ENCODE peak calls at places on chromosomes 7 and 10, in seven cellular contexts. D is AG09309, N is fibroblast of lung, Y is GM06990, Q is gastrocnemius medialis, K is BJ, X is lung. L is an unnamed sample.

GRCh38 chr10:71741029-71741428 is 21.5 kb upstream of the C10orf105 start:
- DNase-seq in K (no peak), X (no peak), N (no peak), Q (no peak), D (no peak), Y (no peak), L (no peak)

GRCh38 chr10:118445535-118445934 is 103.4 kb upstream of the FAM204A start:
- DNase-seq in X (no peak), Y (no peak), D (no peak), Q (no peak), N (no peak), K (no peak), L (no peak)

GRCh38 chr7:434891-435486 is 84.7 kb downstream of the PDGFA start:
- DNase-seq in K (no peak), D (no peak), Y (no peak), X (no peak), N (no peak), Q (no peak), L (no peak)

GRCh38 chr10:1452777-1453176 is 284.5 kb downstream of the ADARB2 start:
- DNase-seq in Q (no peak), K (no peak), D (no peak), Y (no peak), X (no peak), N (no peak), L (no peak)

GRCh38 chr7:26147030-26147429 is 5.0 kb upstream of the NFE2L3 start:
- DNase-seq in N (no peak), Q (no peak), D (peak; percentile 14), Y (no peak), K (no peak), X (peak; percentile 71), L (no peak)

GRCh38 chr7:95544174-95544573 is 52.1 kb downstream of the PDK4 start:
- DNase-seq in K (no peak), Q (no peak), X (no peak), N (peak; percentile 11), Y (no peak), D (no peak), L (no peak)

GRCh38 chr7:96667026-96667425 is 42.6 kb downstream of the SEM1 start:
- DNase-seq in Y (no peak), Q (no peak), N (no peak), K (no peak), D (peak; percentile 41), X (no peak), L (no peak)

GRCh38 chr7:87312215-87312865 is 33.1 kb upstream of the CROT start:
- DNase-seq in N (peak; percentile 77), Q (no peak), K (peak; percentile 9), X (peak; percentile 57), Y (peak; percentile 7), D (peak; percentile 28), L (no peak)

GRCh38 chr7:157650801-157651200 is 314.0 kb downstream of the DNAJB6 start:
- DNase-seq in X (no peak), Y (no peak), D (no peak), Q (no peak), N (no peak), K (no peak), L (no peak)

GRCh38 chr10:109450702-109451101 is 472.6 kb downstream of the XPNPEP1 start:
- DNase-seq in Q (no peak), N (no peak), D (no peak), Y (no peak), K (no peak), X (no peak), L (no peak)

GRCh38 chr10:97849101-97849490 is 547 bp upstream of the GOLGA7B start:
- DNase-seq in X (peak; percentile 69), Y (no peak), Q (no peak), N (no peak), K (no peak), D (no peak), L (no peak)

GRCh38 chr7:156609010-156609877 is 31.3 kb upstream of the RNF32 start:
- DNase-seq in X (no peak), K (no peak), Y (no peak), N (no peak), D (no peak), Q (no peak), L (no peak)

GRCh38 chr10:19654576-19654975 is 161.7 kb upstream of the PLXDC2 start:
- DNase-seq in X (no peak), Q (no peak), Y (no peak), N (peak; percentile 58), K (peak; percentile 30), D (no peak), L (no peak)

GRCh38 chr10:100972115-100972903 is 3.0 kb downstream of the SEMA4G start:
- DNase-seq in N (no peak), Y (no peak), D (no peak), K (no peak), X (no peak), Q (no peak), L (no peak)

GRCh38 chr7:149468208-149468607 is 7.3 kb upstream of the ZNF777 start:
- DNase-seq in X (no peak), K (no peak), Q (no peak), N (no peak), Y (no peak), D (peak; percentile 24), L (no peak)

GRCh38 chr7:127865466-127865865 is 165.8 kb downstream of the LRRC4 start:
- DNase-seq in D (peak; percentile 42), X (no peak), Q (no peak), K (peak; percentile 62), N (peak; percentile 60), Y (no peak), L (no peak)

GRCh38 chr10:24027107-24027506 is 181.8 kb upstream of the KIAA1217 start:
- DNase-seq in K (no peak), D (no peak), Q (no peak), X (no peak), Y (no peak), N (no peak), L (no peak)

GRCh38 chr7:142785841-142786250 is 15.1 kb downstream of the PRSS2 start:
- DNase-seq in Y (no peak), Q (no peak), N (no peak), X (no peak), D (no peak), K (no peak), L (no peak)

GRCh38 chr10:114174462-114175190 is 623 bp upstream of the CCDC186 start:
- DNase-seq in Y (no peak), N (peak; percentile 69), D (no peak), K (no peak), X (peak; percentile 76), Q (peak; percentile 69), L (peak; percentile 22)

GRCh38 chr7:25805027-25805687 is 346.8 kb upstream of the NFE2L3 start:
- DNase-seq in K (no peak), Y (no peak), Q (no peak), N (no peak), X (no peak), D (no peak), L (no peak)

GRCh38 chr7:27193335-27194001 is 6.4 kb downstream of the HOXA13 start:
- DNase-seq in Q (no peak), D (no peak), K (no peak), X (no peak), Y (no peak), N (no peak), L (no peak)
- H3K4me3 ChIP-seq in Q (peak overlapping the region; percentile 59), D (peak overlapping the region; percentile 65), K (peak overlapping the region; percentile 55), X (no peak overlapping the region), Y (no peak overlapping the region), N (no peak overlapping the region), L (peak overlapping the region; percentile 53)

DNA sequence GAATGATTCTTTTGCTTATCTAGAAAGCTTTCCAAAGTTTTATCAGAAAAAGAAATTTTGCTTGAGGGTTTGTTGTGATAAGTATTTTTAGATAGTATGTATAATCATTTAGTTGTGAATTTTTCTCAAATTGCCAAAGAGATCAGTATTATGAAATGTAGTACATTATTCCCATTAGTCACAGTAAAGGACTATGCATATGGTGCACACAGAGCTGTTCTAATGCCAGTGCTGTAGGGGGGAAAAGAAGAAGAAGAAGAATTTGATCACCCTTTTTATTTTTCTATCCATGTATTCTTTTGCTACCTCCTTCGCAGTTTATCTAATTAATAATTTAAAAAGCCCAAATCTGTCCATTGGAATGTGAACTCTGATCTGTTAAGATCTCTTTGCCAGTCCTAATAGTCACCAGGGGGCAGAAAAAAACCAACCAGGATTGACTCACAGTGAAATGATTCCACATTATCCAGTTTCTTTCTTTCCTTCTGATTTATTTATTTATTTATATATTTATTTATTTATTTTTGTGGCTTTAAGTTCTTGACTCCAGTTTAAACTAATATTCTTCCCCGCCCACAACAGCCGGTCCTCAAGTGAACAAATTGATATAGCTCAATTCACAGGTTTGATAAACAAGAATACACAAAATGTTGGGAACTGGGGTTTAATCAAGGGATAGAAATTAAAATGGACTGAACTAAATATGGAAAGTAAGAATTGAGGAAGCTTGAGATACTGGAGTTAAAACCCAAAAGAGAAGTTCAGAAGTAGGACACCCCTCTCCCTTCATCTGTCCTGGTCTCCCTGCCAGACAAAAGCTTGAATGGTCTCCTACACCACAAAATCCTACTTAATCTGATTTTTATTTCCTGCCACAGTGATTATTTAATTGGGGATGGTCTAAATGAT is 4.9 kb downstream of the RBM20 start:
- DNase-seq in Q (no peak), X (no peak), N (no peak), D (no peak), K (no peak), Y (no peak), L (no peak)
- TF ChIP-seq CTCF in Q (no peak), X (no peak), N (no peak), D (peak; percentile 15), K (no peak), Y (no peak), L (no peak)

GRCh38 chr7:28070311-28071055 is 110.1 kb downstream of the JAZF1 start:
- DNase-seq in Q (no peak), D (no peak), K (no peak), N (peak; percentile 25), X (no peak), Y (no peak), L (no peak)

GRCh38 chr7:28068811-28069216 is 111.8 kb downstream of the JAZF1 start:
- DNase-seq in D (no peak), N (peak; percentile 40), K (no peak), Q (no peak), X (no peak), Y (no peak), L (no peak)

GRCh38 chr7:28069788-28070187 is 110.8 kb downstream of the JAZF1 start:
- DNase-seq in Q (no peak), K (no peak), D (no peak), Y (no peak), X (peak; percentile 61), N (peak; percentile 75), L (no peak)

GRCh38 chr7:28072876-28073514 is 107.6 kb downstream of the JAZF1 start:
- DNase-seq in Q (no peak), X (no peak), D (no peak), K (no peak), N (no peak), Y (no peak), L (no peak)

DNA sequence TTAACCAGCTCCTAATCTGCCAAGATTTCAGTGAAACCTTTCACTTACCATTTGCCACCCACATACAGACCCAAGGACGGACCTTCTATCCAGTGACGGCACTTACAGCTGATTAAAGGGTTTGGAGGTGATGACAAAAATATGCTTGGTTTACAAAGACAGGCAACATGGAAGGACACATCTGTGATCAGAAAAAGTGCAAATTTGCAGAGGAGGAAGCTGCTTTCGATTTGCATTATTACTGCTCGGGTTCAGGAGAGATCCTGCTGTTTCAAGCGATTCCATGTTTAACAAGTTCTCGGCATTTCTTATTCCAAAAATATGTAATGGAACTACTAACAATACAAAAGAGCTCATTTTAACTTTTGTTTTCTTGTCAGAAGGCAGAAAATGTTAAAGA is 109.0 kb downstream of the JAZF1 start:
- DNase-seq in K (no peak), X (no peak), N (no peak), D (no peak), Y (no peak), Q (no peak), L (no peak)
- H3K4me3 ChIP-seq in K (peak overlapping the region; percentile 29), X (no peak overlapping the region), N (no peak overlapping the region), D (peak overlapping the region; percentile 13), Y (no peak overlapping the region), Q (no peak overlapping the region), L (no peak overlapping the region)

GRCh38 chr7:117750612-117751563 is 122.4 kb downstream of the CTTNBP2 start:
- DNase-seq in K (no peak), X (no peak), D (no peak), Y (no peak), N (peak; percentile 69), Q (no peak), L (no peak)
- TF ChIP-seq CTCF in K (peak; percentile 49), X (peak; percentile 15), D (peak; percentile 40), Y (peak; percentile 37), N (peak; percentile 55), Q (peak; percentile 3), L (peak; percentile 59)

L was measured in thoracic aorta.